ENCODE peak calls at places on chromosomes 7 and 10, in ten cellular contexts. N is transverse colon, J is DND-41, O is HepG2, R is fibroblast of lung, V is A673, U is PC-3, Z is GM23338, F is adrenal gland, A is HCT116. Y is an unnamed sample.

GRCh38 chr7:95045236-95045923 is 138.0 kb downstream of the PPP1R9A start:
- DNase-seq in N (peak; percentile 16), J (no peak), O (peak; percentile 57), R (peak; percentile 27), V (peak; percentile 72), U (peak; percentile 66), Z (peak; percentile 44), F (no peak), A (no peak), Y (peak; percentile 60)

GRCh38 chr10:32417906-32418547 is 27.9 kb upstream of the CCDC7 start:
- DNase-seq in N (no peak), J (no peak), O (no peak), R (peak; percentile 89), V (no peak), U (no peak), Z (no peak), F (peak; percentile 24), A (no peak), Y (no peak)

GRCh38 chr7:26188291-26188999 is 12.1 kb downstream of the HNRNPA2B1 start:
- DNase-seq in N (no peak), J (no peak), O (no peak), R (no peak), V (no peak), U (peak; percentile 3), Z (peak; percentile 53), F (no peak), A (no peak), Y (no peak)

GRCh38 chr10:85922363-85923129 is 444.0 kb downstream of the GRID1 start:
- DNase-seq in N (no peak), J (no peak), O (no peak), R (peak; percentile 2), V (no peak), U (no peak), Z (no peak), F (no peak), A (no peak), Y (no peak)

GRCh38 chr10:85558533-85558932 is 808.1 kb downstream of the GRID1 start:
- DNase-seq in N (no peak), J (no peak), O (no peak), R (no peak), V (no peak), U (no peak), Z (no peak), F (no peak), A (no peak), Y (no peak)

GRCh38 chr7:81499262-81500116 is 270.4 kb downstream of the HGF start:
- DNase-seq in N (no peak), J (no peak), O (peak; percentile 63), R (peak; percentile 73), V (peak; percentile 93), U (peak; percentile 84), Z (peak; percentile 87), F (peak; percentile 41), A (peak; percentile 81), Y (peak; percentile 87)

GRCh38 chr7:75575488-75576112 is 83.5 kb downstream of the SPDYE5 start:
- DNase-seq in N (no peak), J (no peak), O (no peak), R (no peak), V (peak; percentile 49), U (no peak), Z (no peak), F (no peak), A (no peak), Y (peak; percentile 27)

GRCh38 chr10:95414016-95414830 is 123.4 kb upstream of the PDLIM1 start:
- DNase-seq in N (no peak), J (no peak), O (no peak), R (no peak), V (no peak), U (no peak), Z (no peak), F (no peak), A (no peak), Y (no peak)

GRCh38 chr10:101052285-101052684 is 9.5 kb upstream of the KAZALD1 start:
- DNase-seq in N (no peak), J (no peak), O (no peak), R (peak; percentile 78), V (no peak), U (peak; percentile 78), Z (no peak), F (peak; percentile 80), A (no peak), Y (no peak)
- H3K27me3 ChIP-seq in N (peaks cover 43% of the 10 kb centered on the region), J (no peaks in the 10 kb centered on the region), O (no peaks in the 10 kb centered on the region), R (peaks cover 22% of the 10 kb centered on the region), V (no peaks in the 10 kb centered on the region), U (no peaks in the 10 kb centered on the region), Z (peaks cover 63% of the 10 kb centered on the region), F (peaks cover 35% of the 10 kb centered on the region), A (no peaks in the 10 kb centered on the region), Y (no peaks in the 10 kb centered on the region)

GRCh38 chr10:49303711-49304110 is 4.7 kb downstream of the C10orf71 start:
- DNase-seq in N (no peak), J (no peak), O (no peak), R (no peak), V (no peak), U (no peak), Z (no peak), F (no peak), A (no peak), Y (peak; percentile 72)

GRCh38 chr10:49304137-49304536 is 5.2 kb downstream of the C10orf71 start:
- DNase-seq in N (no peak), J (no peak), O (no peak), R (no peak), V (no peak), U (no peak), Z (no peak), F (no peak), A (no peak), Y (no peak)

GRCh38 chr10:49301302-49301701 is 2.3 kb downstream of the C10orf71 start:
- DNase-seq in N (no peak), J (no peak), O (no peak), R (no peak), V (no peak), U (no peak), Z (no peak), F (no peak), A (no peak), Y (no peak)

GRCh38 chr10:49300140-49300974 is 1.4 kb downstream of the C10orf71 start:
- DNase-seq in N (no peak), J (no peak), O (no peak), R (peak; percentile 2), V (no peak), U (no peak), Z (no peak), F (no peak), A (no peak), Y (no peak)

DNA sequence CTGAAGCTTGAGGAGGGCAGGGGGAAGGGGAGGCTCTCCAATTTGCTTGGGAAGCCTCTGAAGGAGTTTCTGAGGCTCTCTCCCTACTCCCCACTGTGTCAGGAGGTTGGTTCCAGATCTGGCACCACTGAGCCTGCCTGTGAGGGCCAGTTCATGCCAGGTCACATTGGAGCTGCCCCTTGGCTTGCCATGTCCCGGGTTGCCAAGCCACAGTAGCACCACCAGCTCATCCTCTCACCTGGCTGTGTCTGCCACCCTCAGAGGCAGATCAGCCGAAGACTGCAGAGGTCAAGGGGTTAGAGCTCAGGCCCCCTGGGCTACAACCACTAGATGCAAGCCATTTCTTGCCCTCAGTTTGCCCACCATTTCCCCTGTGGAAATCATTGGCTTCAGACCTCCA is 3.1 kb downstream of the C10orf71 start:
- DNase-seq in N (no peak), J (no peak), O (no peak), R (no peak), V (no peak), U (no peak), Z (no peak), F (no peak), A (no peak), Y (no peak)
- H3K27me3 ChIP-seq in N (no peaks in the 10 kb centered on the region), J (no peaks in the 10 kb centered on the region), O (peaks cover 24% of the 10 kb centered on the region), R (peaks cover 11% of the 10 kb centered on the region), V (peaks cover 4% of the 10 kb centered on the region), U (peaks cover 90% of the 10 kb centered on the region), Z (no peaks in the 10 kb centered on the region), F (no peaks in the 10 kb centered on the region), A (peaks cover 27% of the 10 kb centered on the region), Y (no peaks in the 10 kb centered on the region)

GRCh38 chr7:74025745-74026144 is 2.2 kb upstream of the ELN start:
- DNase-seq in N (no peak), J (no peak), O (no peak), R (no peak), V (no peak), U (no peak), Z (no peak), F (no peak), A (no peak), Y (no peak)
- H3K27me3 ChIP-seq in N (peaks cover 6% of the 10 kb centered on the region), J (peaks cover 30% of the 10 kb centered on the region), O (peaks cover 56% of the 10 kb centered on the region), R (peaks cover 10% of the 10 kb centered on the region), V (no peaks in the 10 kb centered on the region), U (peaks cover 18% of the 10 kb centered on the region), Z (no peaks in the 10 kb centered on the region), F (peaks cover 9% of the 10 kb centered on the region), A (peaks cover 7% of the 10 kb centered on the region), Y (no peaks in the 10 kb centered on the region)

GRCh38 chr7:155382802-155383171 is 75.1 kb upstream of the EN2 start:
- DNase-seq in N (no peak), J (no peak), O (no peak), R (no peak), V (no peak), U (no peak), Z (no peak), F (no peak), A (no peak), Y (no peak)

GRCh38 chr7:155381852-155382801 is 75.8 kb upstream of the EN2 start:
- DNase-seq in N (no peak), J (no peak), O (no peak), R (no peak), V (no peak), U (no peak), Z (peak; percentile 53), F (no peak), A (no peak), Y (no peak)

GRCh38 chr7:155380221-155380861 is 77.6 kb upstream of the EN2 start:
- DNase-seq in N (peak; percentile 74), J (peak; percentile 54), O (peak; percentile 59), R (peak; percentile 52), V (peak; percentile 82), U (peak; percentile 75), Z (peak; percentile 93), F (peak; percentile 72), A (peak; percentile 62), Y (peak; percentile 73)

GRCh38 chr7:155378959-155379871 is 78.7 kb upstream of the EN2 start:
- DNase-seq in N (no peak), J (no peak), O (no peak), R (no peak), V (no peak), U (no peak), Z (peak; percentile 43), F (no peak), A (no peak), Y (no peak)

DNA sequence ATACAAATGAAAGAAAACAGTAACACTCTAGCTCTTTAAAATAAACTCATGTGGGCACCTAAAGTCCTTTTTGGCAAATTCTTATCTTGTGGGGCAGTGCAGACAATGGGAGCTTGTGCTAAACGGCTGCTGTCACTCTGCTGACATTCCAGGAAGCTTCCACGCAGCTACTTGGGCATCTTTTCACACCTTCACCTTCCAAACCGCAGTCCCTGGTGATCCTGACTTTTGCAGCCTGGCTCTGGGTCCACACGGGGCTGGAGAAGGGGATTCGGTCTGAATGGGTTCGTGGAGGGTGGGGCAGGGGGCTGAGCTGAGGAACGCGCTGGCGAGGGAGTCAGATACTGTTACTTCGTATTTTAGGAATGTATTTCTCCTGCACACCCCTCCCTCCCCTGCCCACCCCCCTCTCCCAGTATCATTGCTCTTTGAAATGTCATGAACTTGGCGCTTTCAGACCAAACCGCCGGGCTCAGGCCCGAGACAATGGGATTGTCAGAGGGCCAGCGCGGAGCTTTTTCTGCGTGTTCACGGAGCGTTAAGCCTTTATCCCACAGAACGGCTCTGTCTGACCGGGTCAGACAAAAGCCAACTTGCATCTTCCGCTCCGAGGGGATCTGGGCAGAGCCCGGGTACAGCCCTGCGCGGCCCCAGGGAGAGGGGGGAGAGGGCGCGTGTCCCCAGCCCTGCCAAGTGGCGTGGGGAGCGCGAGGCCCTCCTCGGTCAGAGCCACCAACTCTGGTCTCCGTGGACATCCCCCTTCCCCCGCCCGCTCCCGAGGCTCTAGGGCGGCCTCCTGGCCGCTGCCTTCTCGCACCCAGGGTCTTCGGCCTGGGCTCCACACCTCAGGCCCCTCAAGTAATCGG is 76.7 kb upstream of the EN2 start:
- DNase-seq in N (no peak), J (no peak), O (no peak), R (no peak), V (no peak), U (no peak), Z (no peak), F (no peak), A (no peak), Y (no peak)
- H3K27me3 ChIP-seq in N (peaks cover 99% of the 10 kb centered on the region), J (peaks cover 40% of the 10 kb centered on the region), O (peaks cover 91% of the 10 kb centered on the region), R (peaks cover 69% of the 10 kb centered on the region), V (peaks cover 94% of the 10 kb centered on the region), U (peaks cover 87% of the 10 kb centered on the region), Z (peaks cover 90% of the 10 kb centered on the region), F (peaks cover 97% of the 10 kb centered on the region), A (peaks cover 27% of the 10 kb centered on the region), Y (peaks cover 24% of the 10 kb centered on the region)

Y was measured in SJCRH30.